ENCODE peak calls at places on chromosomes 13 and 19, in nine cellular contexts. One of them, this sample, is unnamed.

GRCh38 chr13:83738407-83738806 is 143.9 kb downstream of the SLITRK1 start:
- DNase-seq in SK-N-SH: no peak
- DNase-seq in breast epithelium: no peak
- DNase-seq in HCT116: no peak
- DNase-seq in transverse colon: no peak
- DNase-seq in Panc1: no peak
- DNase-seq in GM23338: no peak
- DNase-seq in endothelial cell of umbilical vein: no peak
- DNase-seq in suprapubic skin: no peak
- DNase-seq in this sample: no peak

GRCh38 chr19:52660981-52661380 is 22.8 kb upstream of the ZNF83 start:
- DNase-seq in SK-N-SH: no peak
- DNase-seq in breast epithelium: no peak
- DNase-seq in HCT116: no peak
- DNase-seq in transverse colon: no peak
- DNase-seq in Panc1: no peak
- DNase-seq in GM23338: no peak
- DNase-seq in endothelial cell of umbilical vein: no peak
- DNase-seq in suprapubic skin: no peak
- DNase-seq in this sample: no peak

GRCh38 chr19:18802354-18802753 is 11.2 kb upstream of the COMP start:
- DNase-seq in SK-N-SH: peak; percentile 51
- DNase-seq in breast epithelium: no peak
- DNase-seq in HCT116: no peak
- DNase-seq in transverse colon: no peak
- DNase-seq in Panc1: no peak
- DNase-seq in GM23338: peak; percentile 88
- DNase-seq in endothelial cell of umbilical vein: no peak
- DNase-seq in suprapubic skin: no peak
- DNase-seq in this sample: no peak

GRCh38 chr19:33297401-33298145 is 4.8 kb downstream of the CEBPA start:
- DNase-seq in SK-N-SH: peak; percentile 21
- DNase-seq in breast epithelium: no peak
- DNase-seq in HCT116: no peak
- DNase-seq in transverse colon: no peak
- DNase-seq in Panc1: no peak
- DNase-seq in GM23338: no peak
- DNase-seq in endothelial cell of umbilical vein: no peak
- DNase-seq in suprapubic skin: peak; percentile 75
- DNase-seq in this sample: no peak

GRCh38 chr19:55370305-55370988 is at the start of gene IL11:
- DNase-seq in SK-N-SH: no peak
- DNase-seq in breast epithelium: no peak
- DNase-seq in HCT116: no peak
- DNase-seq in transverse colon: no peak
- DNase-seq in Panc1: no peak
- DNase-seq in GM23338: no peak
- DNase-seq in endothelial cell of umbilical vein: no peak
- DNase-seq in suprapubic skin: no peak
- DNase-seq in this sample: no peak

GRCh38 chr13:19587635-19588300 is 26.4 kb upstream of the TPTE2 start:
- DNase-seq in SK-N-SH: peak; percentile 45
- DNase-seq in breast epithelium: no peak
- DNase-seq in HCT116: peak; percentile 27
- DNase-seq in transverse colon: no peak
- DNase-seq in Panc1: peak; percentile 20
- DNase-seq in GM23338: peak; percentile 62
- DNase-seq in endothelial cell of umbilical vein: peak; percentile 51
- DNase-seq in suprapubic skin: no peak
- DNase-seq in this sample: no peak

GRCh38 chr13:93762703-93763102 is 536.1 kb downstream of the GPC6 start:
- DNase-seq in SK-N-SH: no peak
- DNase-seq in breast epithelium: no peak
- DNase-seq in HCT116: no peak
- DNase-seq in transverse colon: no peak
- DNase-seq in Panc1: no peak
- DNase-seq in GM23338: no peak
- DNase-seq in endothelial cell of umbilical vein: no peak
- DNase-seq in suprapubic skin: no peak
- DNase-seq in this sample: no peak

GRCh38 chr19:51640371-51640770 is 6.3 kb downstream of the SIGLEC14 start:
- DNase-seq in SK-N-SH: no peak
- DNase-seq in breast epithelium: no peak
- DNase-seq in HCT116: no peak
- DNase-seq in transverse colon: no peak
- DNase-seq in Panc1: no peak
- DNase-seq in GM23338: no peak
- DNase-seq in endothelial cell of umbilical vein: no peak
- DNase-seq in suprapubic skin: no peak
- DNase-seq in this sample: no peak

GRCh38 chr13:100825551-100825950 is 151.0 kb upstream of the TMTC4 start:
- DNase-seq in SK-N-SH: no peak
- DNase-seq in breast epithelium: no peak
- DNase-seq in HCT116: no peak
- DNase-seq in transverse colon: no peak
- DNase-seq in Panc1: no peak
- DNase-seq in GM23338: no peak
- DNase-seq in endothelial cell of umbilical vein: no peak
- DNase-seq in suprapubic skin: no peak
- DNase-seq in this sample: no peak

GRCh38 chr13:48431987-48432615 is 19.2 kb upstream of the LPAR6 start:
- DNase-seq in SK-N-SH: no peak
- DNase-seq in breast epithelium: no peak
- DNase-seq in HCT116: no peak
- DNase-seq in transverse colon: no peak
- DNase-seq in Panc1: no peak
- DNase-seq in GM23338: no peak
- DNase-seq in endothelial cell of umbilical vein: peak; percentile 70
- DNase-seq in suprapubic skin: no peak
- DNase-seq in this sample: no peak

GRCh38 chr13:41942462-41943094 is 18.3 kb downstream of the VWA8 start:
- DNase-seq in SK-N-SH: no peak
- DNase-seq in breast epithelium: no peak
- DNase-seq in HCT116: no peak
- DNase-seq in transverse colon: no peak
- DNase-seq in Panc1: no peak
- DNase-seq in GM23338: peak; percentile 73
- DNase-seq in endothelial cell of umbilical vein: peak; percentile 39
- DNase-seq in suprapubic skin: no peak
- DNase-seq in this sample: no peak

GRCh38 chr19:55452381-55453325 is 8.8 kb downstream of the ISOC2 start:
- DNase-seq in SK-N-SH: peak; percentile 98
- DNase-seq in breast epithelium: no peak
- DNase-seq in HCT116: no peak
- DNase-seq in transverse colon: peak; percentile 46
- DNase-seq in Panc1: no peak
- DNase-seq in GM23338: peak; percentile 95
- DNase-seq in endothelial cell of umbilical vein: peak; percentile 59
- DNase-seq in suprapubic skin: peak; percentile 86
- DNase-seq in this sample: peak; percentile 16

GRCh38 chr19:480016-480855 is 16.1 kb upstream of the MADCAM1 start:
- DNase-seq in SK-N-SH: peak; percentile 84
- DNase-seq in breast epithelium: peak; percentile 57
- DNase-seq in HCT116: no peak
- DNase-seq in transverse colon: peak; percentile 77
- DNase-seq in Panc1: no peak
- DNase-seq in GM23338: peak; percentile 87
- DNase-seq in endothelial cell of umbilical vein: peak; percentile 55
- DNase-seq in suprapubic skin: no peak
- DNase-seq in this sample: peak; percentile 75

GRCh38 chr13:31887311-31887710 is 144.3 kb upstream of the FRY start:
- DNase-seq in SK-N-SH: no peak
- DNase-seq in breast epithelium: no peak
- DNase-seq in HCT116: no peak
- DNase-seq in transverse colon: no peak
- DNase-seq in Panc1: no peak
- DNase-seq in GM23338: no peak
- DNase-seq in endothelial cell of umbilical vein: no peak
- DNase-seq in suprapubic skin: no peak
- DNase-seq in this sample: no peak

GRCh38 chr13:59991395-59991794 is 172.3 kb downstream of the DIAPH3 start:
- DNase-seq in SK-N-SH: no peak
- DNase-seq in breast epithelium: no peak
- DNase-seq in HCT116: no peak
- DNase-seq in transverse colon: no peak
- DNase-seq in Panc1: no peak
- DNase-seq in GM23338: peak; percentile 26
- DNase-seq in endothelial cell of umbilical vein: no peak
- DNase-seq in suprapubic skin: no peak
- DNase-seq in this sample: no peak

GRCh38 chr19:16637535-16637934 is 9.5 kb upstream of the MED26 start:
- DNase-seq in SK-N-SH: no peak
- DNase-seq in breast epithelium: no peak
- DNase-seq in HCT116: no peak
- DNase-seq in transverse colon: no peak
- DNase-seq in Panc1: no peak
- DNase-seq in GM23338: no peak
- DNase-seq in endothelial cell of umbilical vein: no peak
- DNase-seq in suprapubic skin: no peak
- DNase-seq in this sample: no peak
- TF ChIP-seq POLR2AphosphoS5 in SK-N-SH: no peak
- TF ChIP-seq POLR2AphosphoS5 in breast epithelium: no peak
- TF ChIP-seq POLR2AphosphoS5 in HCT116: no peak
- TF ChIP-seq POLR2AphosphoS5 in transverse colon: no peak
- TF ChIP-seq POLR2AphosphoS5 in Panc1: no peak
- TF ChIP-seq POLR2AphosphoS5 in GM23338: no peak
- TF ChIP-seq POLR2AphosphoS5 in endothelial cell of umbilical vein: no peak
- TF ChIP-seq POLR2AphosphoS5 in suprapubic skin: no peak
- TF ChIP-seq POLR2AphosphoS5 in this sample: no peak

GRCh38 chr13:109146912-109147624 is 517.7 kb downstream of the MYO16 start:
- DNase-seq in SK-N-SH: peak; percentile 45
- DNase-seq in breast epithelium: no peak
- DNase-seq in HCT116: peak; percentile 67
- DNase-seq in transverse colon: no peak
- DNase-seq in Panc1: peak; percentile 89
- DNase-seq in GM23338: no peak
- DNase-seq in endothelial cell of umbilical vein: peak; percentile 83
- DNase-seq in suprapubic skin: no peak
- DNase-seq in this sample: no peak
- H3K4me1 ChIP-seq in SK-N-SH: peaks cover 36% of the 10 kb centered on the region
- H3K4me1 ChIP-seq in breast epithelium: no peaks in the 10 kb centered on the region
- H3K4me1 ChIP-seq in HCT116: peaks cover 55% of the 10 kb centered on the region
- H3K4me1 ChIP-seq in transverse colon: no peaks in the 10 kb centered on the region
- H3K4me1 ChIP-seq in Panc1: peaks cover 38% of the 10 kb centered on the region
- H3K4me1 ChIP-seq in GM23338: peaks cover 5% of the 10 kb centered on the region
- H3K4me1 ChIP-seq in endothelial cell of umbilical vein: peaks cover 22% of the 10 kb centered on the region
- H3K4me1 ChIP-seq in suprapubic skin: peaks cover 25% of the 10 kb centered on the region
- H3K4me1 ChIP-seq in this sample: no peaks in the 10 kb centered on the region

GRCh38 chr13:106691861-106692260 is 123.9 kb upstream of the ARGLU1 start:
- DNase-seq in SK-N-SH: no peak
- DNase-seq in breast epithelium: no peak
- DNase-seq in HCT116: no peak
- DNase-seq in transverse colon: no peak
- DNase-seq in Panc1: no peak
- DNase-seq in GM23338: no peak
- DNase-seq in endothelial cell of umbilical vein: no peak
- DNase-seq in suprapubic skin: no peak
- DNase-seq in this sample: no peak

GRCh38 chr13:106690779-106691178 is 122.8 kb upstream of the ARGLU1 start:
- DNase-seq in SK-N-SH: no peak
- DNase-seq in breast epithelium: no peak
- DNase-seq in HCT116: no peak
- DNase-seq in transverse colon: no peak
- DNase-seq in Panc1: no peak
- DNase-seq in GM23338: no peak
- DNase-seq in endothelial cell of umbilical vein: peak; percentile 86
- DNase-seq in suprapubic skin: no peak
- DNase-seq in this sample: no peak

GRCh38 chr13:106691251-106691650 is 123.3 kb upstream of the ARGLU1 start:
- DNase-seq in SK-N-SH: no peak
- DNase-seq in breast epithelium: no peak
- DNase-seq in HCT116: no peak
- DNase-seq in transverse colon: no peak
- DNase-seq in Panc1: no peak
- DNase-seq in GM23338: no peak
- DNase-seq in endothelial cell of umbilical vein: no peak
- DNase-seq in suprapubic skin: no peak
- DNase-seq in this sample: no peak

GRCh38 chr13:106689906-106690305 is 122.0 kb upstream of the ARGLU1 start:
- DNase-seq in SK-N-SH: no peak
- DNase-seq in breast epithelium: no peak
- DNase-seq in HCT116: no peak
- DNase-seq in transverse colon: no peak
- DNase-seq in Panc1: no peak
- DNase-seq in GM23338: no peak
- DNase-seq in endothelial cell of umbilical vein: no peak
- DNase-seq in suprapubic skin: no peak
- DNase-seq in this sample: no peak

GRCh38 chr13:106688940-106689339 is 121.0 kb upstream of the ARGLU1 start:
- DNase-seq in SK-N-SH: no peak
- DNase-seq in breast epithelium: no peak
- DNase-seq in HCT116: no peak
- DNase-seq in transverse colon: no peak
- DNase-seq in Panc1: no peak
- DNase-seq in GM23338: no peak
- DNase-seq in endothelial cell of umbilical vein: no peak
- DNase-seq in suprapubic skin: no peak
- DNase-seq in this sample: no peak
- TF ChIP-seq POLR2AphosphoS5 in SK-N-SH: no peak
- TF ChIP-seq POLR2AphosphoS5 in breast epithelium: no peak
- TF ChIP-seq POLR2AphosphoS5 in HCT116: no peak
- TF ChIP-seq POLR2AphosphoS5 in transverse colon: no peak
- TF ChIP-seq POLR2AphosphoS5 in Panc1: no peak
- TF ChIP-seq POLR2AphosphoS5 in GM23338: no peak
- TF ChIP-seq POLR2AphosphoS5 in endothelial cell of umbilical vein: no peak
- TF ChIP-seq POLR2AphosphoS5 in suprapubic skin: no peak
- TF ChIP-seq POLR2AphosphoS5 in this sample: no peak

GRCh38 chr13:111217661-111218060 is 102.6 kb downstream of the ARHGEF7 start:
- DNase-seq in SK-N-SH: no peak
- DNase-seq in breast epithelium: no peak
- DNase-seq in HCT116: no peak
- DNase-seq in transverse colon: no peak
- DNase-seq in Panc1: no peak
- DNase-seq in GM23338: no peak
- DNase-seq in endothelial cell of umbilical vein: no peak
- DNase-seq in suprapubic skin: no peak
- DNase-seq in this sample: no peak

GRCh38 chr13:111219306-111219705 is 101.1 kb upstream of the TEX29 start:
- DNase-seq in SK-N-SH: no peak
- DNase-seq in breast epithelium: no peak
- DNase-seq in HCT116: no peak
- DNase-seq in transverse colon: no peak
- DNase-seq in Panc1: no peak
- DNase-seq in GM23338: no peak
- DNase-seq in endothelial cell of umbilical vein: no peak
- DNase-seq in suprapubic skin: no peak
- DNase-seq in this sample: no peak

GRCh38 chr13:111215081-111216047 is 100.3 kb downstream of the ARHGEF7 start:
- DNase-seq in SK-N-SH: no peak
- DNase-seq in breast epithelium: no peak
- DNase-seq in HCT116: no peak
- DNase-seq in transverse colon: no peak
- DNase-seq in Panc1: no peak
- DNase-seq in GM23338: peak; percentile 64
- DNase-seq in endothelial cell of umbilical vein: no peak
- DNase-seq in suprapubic skin: no peak
- DNase-seq in this sample: no peak

GRCh38 chr13:111216166-111216960 is 101.3 kb downstream of the ARHGEF7 start:
- DNase-seq in SK-N-SH: peak; percentile 61
- DNase-seq in breast epithelium: no peak
- DNase-seq in HCT116: no peak
- DNase-seq in transverse colon: peak; percentile 38
- DNase-seq in Panc1: no peak
- DNase-seq in GM23338: peak; percentile 64
- DNase-seq in endothelial cell of umbilical vein: no peak
- DNase-seq in suprapubic skin: no peak
- DNase-seq in this sample: no peak

GRCh38 chr13:111219950-111220349 is 100.5 kb upstream of the TEX29 start:
- DNase-seq in SK-N-SH: no peak
- DNase-seq in breast epithelium: no peak
- DNase-seq in HCT116: no peak
- DNase-seq in transverse colon: no peak
- DNase-seq in Panc1: no peak
- DNase-seq in GM23338: no peak
- DNase-seq in endothelial cell of umbilical vein: no peak
- DNase-seq in suprapubic skin: no peak
- DNase-seq in this sample: no peak
- H3K4me1 ChIP-seq in SK-N-SH: peaks cover 10% of the 10 kb centered on the region
- H3K4me1 ChIP-seq in breast epithelium: no peaks in the 10 kb centered on the region
- H3K4me1 ChIP-seq in HCT116: no peaks in the 10 kb centered on the region
- H3K4me1 ChIP-seq in transverse colon: peaks cover 26% of the 10 kb centered on the region
- H3K4me1 ChIP-seq in Panc1: no peaks in the 10 kb centered on the region
- H3K4me1 ChIP-seq in GM23338: peaks cover 43% of the 10 kb centered on the region
- H3K4me1 ChIP-seq in endothelial cell of umbilical vein: no peaks in the 10 kb centered on the region
- H3K4me1 ChIP-seq in suprapubic skin: peaks cover 26% of the 10 kb centered on the region
- H3K4me1 ChIP-seq in this sample: no peaks in the 10 kb centered on the region

This sample was measured in prostate gland.